ENCODE peak calls at places on chromosomes 2 and 18, in nine cellular contexts. One of them, this sample, is unnamed.
A peak's percentile ranks its signal among the peaks of the same experiment; 100 is the strongest.

GRCh38 chr2:31249009-31249690 is 15.2 kb downstream of the EHD3 start:
- DNase-seq in ovary: no peak
- DNase-seq in cardiac fibroblast: no peak
- DNase-seq in colonic mucosa: no peak
- DNase-seq in choroid plexus epithelial cell: no peak
- DNase-seq in fibroblast of lung: no peak
- DNase-seq in Peyer's patch: no peak
- DNase-seq in fibroblast of the aortic adventitia: no peak
- DNase-seq in kidney epithelial cell: no peak
- DNase-seq in this sample: no peak

GRCh38 chr2:225429718-225430117 is 30.2 kb downstream of the NYAP2 start:
- DNase-seq in ovary: no peak
- DNase-seq in cardiac fibroblast: peak; percentile 11
- DNase-seq in colonic mucosa: no peak
- DNase-seq in choroid plexus epithelial cell: peak; percentile 74
- DNase-seq in fibroblast of lung: peak; percentile 9
- DNase-seq in Peyer's patch: no peak
- DNase-seq in fibroblast of the aortic adventitia: peak; percentile 38
- DNase-seq in kidney epithelial cell: peak; percentile 12
- DNase-seq in this sample: peak; percentile 36

GRCh38 chr2:144477943-144478283 is 42.0 kb downstream of the ZEB2 start:
- DNase-seq in ovary: no peak
- DNase-seq in cardiac fibroblast: no peak
- DNase-seq in colonic mucosa: no peak
- DNase-seq in choroid plexus epithelial cell: no peak
- DNase-seq in fibroblast of lung: no peak
- DNase-seq in Peyer's patch: no peak
- DNase-seq in fibroblast of the aortic adventitia: no peak
- DNase-seq in kidney epithelial cell: peak; percentile 83
- DNase-seq in this sample: peak; percentile 83

GRCh38 chr2:222738759-222739292 is 67.4 kb downstream of the MOGAT1 start:
- DNase-seq in ovary: no peak
- DNase-seq in cardiac fibroblast: no peak
- DNase-seq in colonic mucosa: peak; percentile 48
- DNase-seq in choroid plexus epithelial cell: no peak
- DNase-seq in fibroblast of lung: no peak
- DNase-seq in Peyer's patch: no peak
- DNase-seq in fibroblast of the aortic adventitia: no peak
- DNase-seq in kidney epithelial cell: no peak
- DNase-seq in this sample: no peak

GRCh38 chr2:230575640-230576324 is 136.9 kb upstream of the CAB39 start:
- DNase-seq in ovary: no peak
- DNase-seq in cardiac fibroblast: no peak
- DNase-seq in colonic mucosa: no peak
- DNase-seq in choroid plexus epithelial cell: no peak
- DNase-seq in fibroblast of lung: no peak
- DNase-seq in Peyer's patch: no peak
- DNase-seq in fibroblast of the aortic adventitia: no peak
- DNase-seq in kidney epithelial cell: no peak
- DNase-seq in this sample: no peak

GRCh38 chr2:67616749-67617148 is 219.6 kb downstream of the ETAA1 start:
- DNase-seq in ovary: no peak
- DNase-seq in cardiac fibroblast: peak; percentile 82
- DNase-seq in colonic mucosa: no peak
- DNase-seq in choroid plexus epithelial cell: peak; percentile 87
- DNase-seq in fibroblast of lung: peak; percentile 87
- DNase-seq in Peyer's patch: no peak
- DNase-seq in fibroblast of the aortic adventitia: peak; percentile 65
- DNase-seq in kidney epithelial cell: no peak
- DNase-seq in this sample: no peak

GRCh38 chr2:109193807-109194702 is 65.0 kb downstream of the SH3RF3 start:
- DNase-seq in ovary: no peak
- DNase-seq in cardiac fibroblast: no peak
- DNase-seq in colonic mucosa: no peak
- DNase-seq in choroid plexus epithelial cell: no peak
- DNase-seq in fibroblast of lung: no peak
- DNase-seq in Peyer's patch: no peak
- DNase-seq in fibroblast of the aortic adventitia: no peak
- DNase-seq in kidney epithelial cell: no peak
- DNase-seq in this sample: no peak

GRCh38 chr2:74847075-74847858 is 13.3 kb downstream of the HK2 start:
- DNase-seq in ovary: no peak
- DNase-seq in cardiac fibroblast: no peak
- DNase-seq in colonic mucosa: no peak
- DNase-seq in choroid plexus epithelial cell: no peak
- DNase-seq in fibroblast of lung: no peak
- DNase-seq in Peyer's patch: no peak
- DNase-seq in fibroblast of the aortic adventitia: peak; percentile 56
- DNase-seq in kidney epithelial cell: no peak
- DNase-seq in this sample: no peak

GRCh38 chr2:98020992-98021713 is 25.4 kb upstream of the TMEM131 start:
- DNase-seq in ovary: no peak
- DNase-seq in cardiac fibroblast: no peak
- DNase-seq in colonic mucosa: peak; percentile 68
- DNase-seq in choroid plexus epithelial cell: no peak
- DNase-seq in fibroblast of lung: no peak
- DNase-seq in Peyer's patch: no peak
- DNase-seq in fibroblast of the aortic adventitia: no peak
- DNase-seq in kidney epithelial cell: no peak
- DNase-seq in this sample: no peak

GRCh38 chr18:37958499-37958898 is 392.9 kb upstream of the CELF4 start:
- DNase-seq in ovary: no peak
- DNase-seq in cardiac fibroblast: no peak
- DNase-seq in colonic mucosa: no peak
- DNase-seq in choroid plexus epithelial cell: no peak
- DNase-seq in fibroblast of lung: no peak
- DNase-seq in Peyer's patch: no peak
- DNase-seq in fibroblast of the aortic adventitia: no peak
- DNase-seq in kidney epithelial cell: no peak
- DNase-seq in this sample: no peak

GRCh38 chr18:13611058-13611615 is 115.2 kb downstream of the FAM210A start:
- DNase-seq in ovary: peak; percentile 37
- DNase-seq in cardiac fibroblast: peak; percentile 45
- DNase-seq in colonic mucosa: no peak
- DNase-seq in choroid plexus epithelial cell: peak; percentile 24
- DNase-seq in fibroblast of lung: peak; percentile 23
- DNase-seq in Peyer's patch: no peak
- DNase-seq in fibroblast of the aortic adventitia: peak; percentile 34
- DNase-seq in kidney epithelial cell: no peak
- DNase-seq in this sample: no peak

GRCh38 chr18:22348521-22349316 is 69.0 kb downstream of the CTAGE1 start:
- DNase-seq in ovary: peak; percentile 80
- DNase-seq in cardiac fibroblast: peak; percentile 47
- DNase-seq in colonic mucosa: peak; percentile 74
- DNase-seq in choroid plexus epithelial cell: peak; percentile 67
- DNase-seq in fibroblast of lung: peak; percentile 57
- DNase-seq in Peyer's patch: peak; percentile 85
- DNase-seq in fibroblast of the aortic adventitia: peak; percentile 89
- DNase-seq in kidney epithelial cell: no peak
- DNase-seq in this sample: no peak

GRCh38 chr2:10094271-10094814 is 14.1 kb upstream of the CYS1 start:
- DNase-seq in ovary: no peak
- DNase-seq in cardiac fibroblast: no peak
- DNase-seq in colonic mucosa: no peak
- DNase-seq in choroid plexus epithelial cell: no peak
- DNase-seq in fibroblast of lung: no peak
- DNase-seq in Peyer's patch: no peak
- DNase-seq in fibroblast of the aortic adventitia: no peak
- DNase-seq in kidney epithelial cell: no peak
- DNase-seq in this sample: no peak

GRCh38 chr2:160411955-160412354 is 81.7 kb downstream of the RBMS1 start:
- DNase-seq in ovary: no peak
- DNase-seq in cardiac fibroblast: no peak
- DNase-seq in colonic mucosa: no peak
- DNase-seq in choroid plexus epithelial cell: no peak
- DNase-seq in fibroblast of lung: no peak
- DNase-seq in Peyer's patch: no peak
- DNase-seq in fibroblast of the aortic adventitia: no peak
- DNase-seq in kidney epithelial cell: no peak
- DNase-seq in this sample: no peak

GRCh38 chr2:15642334-15643208 is 50.9 kb downstream of the DDX1 start:
- DNase-seq in ovary: no peak
- DNase-seq in cardiac fibroblast: no peak
- DNase-seq in colonic mucosa: no peak
- DNase-seq in choroid plexus epithelial cell: peak; percentile 69
- DNase-seq in fibroblast of lung: no peak
- DNase-seq in Peyer's patch: no peak
- DNase-seq in fibroblast of the aortic adventitia: no peak
- DNase-seq in kidney epithelial cell: no peak
- DNase-seq in this sample: no peak

GRCh38 chr18:53193870-53194269 is 853.9 kb downstream of the DCC start:
- DNase-seq in ovary: no peak
- DNase-seq in cardiac fibroblast: no peak
- DNase-seq in colonic mucosa: no peak
- DNase-seq in choroid plexus epithelial cell: no peak
- DNase-seq in fibroblast of lung: no peak
- DNase-seq in Peyer's patch: no peak
- DNase-seq in fibroblast of the aortic adventitia: no peak
- DNase-seq in kidney epithelial cell: no peak
- DNase-seq in this sample: no peak
- H3K4me3 ChIP-seq in ovary: no peak overlapping the region
- H3K4me3 ChIP-seq in cardiac fibroblast: no peak overlapping the region
- H3K4me3 ChIP-seq in colonic mucosa: no peak overlapping the region
- H3K4me3 ChIP-seq in choroid plexus epithelial cell: no peak overlapping the region
- H3K4me3 ChIP-seq in fibroblast of lung: no peak overlapping the region
- H3K4me3 ChIP-seq in Peyer's patch: no peak overlapping the region
- H3K4me3 ChIP-seq in fibroblast of the aortic adventitia: no peak overlapping the region
- H3K4me3 ChIP-seq in kidney epithelial cell: no peak overlapping the region
- H3K4me3 ChIP-seq in this sample: no peak overlapping the region

GRCh38 chr2:69089244-69089643 is 76.3 kb downstream of the ANTXR1 start:
- DNase-seq in ovary: no peak
- DNase-seq in cardiac fibroblast: peak; percentile 51
- DNase-seq in colonic mucosa: no peak
- DNase-seq in choroid plexus epithelial cell: peak; percentile 66
- DNase-seq in fibroblast of lung: peak; percentile 73
- DNase-seq in Peyer's patch: no peak
- DNase-seq in fibroblast of the aortic adventitia: peak; percentile 87
- DNase-seq in kidney epithelial cell: no peak
- DNase-seq in this sample: no peak

GRCh38 chr2:69087912-69088240 is 74.9 kb downstream of the ANTXR1 start:
- DNase-seq in ovary: no peak
- DNase-seq in cardiac fibroblast: peak; percentile 18
- DNase-seq in colonic mucosa: no peak
- DNase-seq in choroid plexus epithelial cell: no peak
- DNase-seq in fibroblast of lung: peak; percentile 73
- DNase-seq in Peyer's patch: no peak
- DNase-seq in fibroblast of the aortic adventitia: peak; percentile 94
- DNase-seq in kidney epithelial cell: no peak
- DNase-seq in this sample: no peak

GRCh38 chr2:69090008-69090407 is 77.0 kb downstream of the ANTXR1 start:
- DNase-seq in ovary: no peak
- DNase-seq in cardiac fibroblast: no peak
- DNase-seq in colonic mucosa: no peak
- DNase-seq in choroid plexus epithelial cell: no peak
- DNase-seq in fibroblast of lung: no peak
- DNase-seq in Peyer's patch: no peak
- DNase-seq in fibroblast of the aortic adventitia: no peak
- DNase-seq in kidney epithelial cell: no peak
- DNase-seq in this sample: no peak

GRCh38 chr2:69087211-69087911 is 74.4 kb downstream of the ANTXR1 start:
- DNase-seq in ovary: no peak
- DNase-seq in cardiac fibroblast: no peak
- DNase-seq in colonic mucosa: no peak
- DNase-seq in choroid plexus epithelial cell: no peak
- DNase-seq in fibroblast of lung: no peak
- DNase-seq in Peyer's patch: no peak
- DNase-seq in fibroblast of the aortic adventitia: peak; percentile 62
- DNase-seq in kidney epithelial cell: no peak
- DNase-seq in this sample: no peak

GRCh38 chr2:69088471-69088870 is 75.5 kb downstream of the ANTXR1 start:
- DNase-seq in ovary: no peak
- DNase-seq in cardiac fibroblast: peak; percentile 38
- DNase-seq in colonic mucosa: no peak
- DNase-seq in choroid plexus epithelial cell: no peak
- DNase-seq in fibroblast of lung: peak; percentile 32
- DNase-seq in Peyer's patch: no peak
- DNase-seq in fibroblast of the aortic adventitia: peak; percentile 74
- DNase-seq in kidney epithelial cell: no peak
- DNase-seq in this sample: no peak
- TF ChIP-seq CTCF in ovary: no peak
- TF ChIP-seq CTCF in cardiac fibroblast: no peak
- TF ChIP-seq CTCF in colonic mucosa: no peak
- TF ChIP-seq CTCF in choroid plexus epithelial cell: no peak
- TF ChIP-seq CTCF in fibroblast of lung: no peak
- TF ChIP-seq CTCF in Peyer's patch: no peak
- TF ChIP-seq CTCF in fibroblast of the aortic adventitia: no peak
- TF ChIP-seq CTCF in kidney epithelial cell: no peak
- TF ChIP-seq CTCF in this sample: no peak

GRCh38 chr2:196248467-196249104 is 77.2 kb upstream of the STK17B start:
- DNase-seq in ovary: no peak
- DNase-seq in cardiac fibroblast: no peak
- DNase-seq in colonic mucosa: no peak
- DNase-seq in choroid plexus epithelial cell: no peak
- DNase-seq in fibroblast of lung: peak; percentile 38
- DNase-seq in Peyer's patch: no peak
- DNase-seq in fibroblast of the aortic adventitia: no peak
- DNase-seq in kidney epithelial cell: no peak
- DNase-seq in this sample: no peak
- H3K4me3 ChIP-seq in ovary: no peak overlapping the region
- H3K4me3 ChIP-seq in cardiac fibroblast: no peak overlapping the region
- H3K4me3 ChIP-seq in colonic mucosa: no peak overlapping the region
- H3K4me3 ChIP-seq in choroid plexus epithelial cell: no peak overlapping the region
- H3K4me3 ChIP-seq in fibroblast of lung: no peak overlapping the region
- H3K4me3 ChIP-seq in Peyer's patch: no peak overlapping the region
- H3K4me3 ChIP-seq in fibroblast of the aortic adventitia: no peak overlapping the region
- H3K4me3 ChIP-seq in kidney epithelial cell: no peak overlapping the region
- H3K4me3 ChIP-seq in this sample: no peak overlapping the region

GRCh38 chr2:61470122-61470951 is 550 bp downstream of the USP34 start:
- DNase-seq in ovary: peak; percentile 89
- DNase-seq in cardiac fibroblast: peak; percentile 69
- DNase-seq in colonic mucosa: peak; percentile 94
- DNase-seq in choroid plexus epithelial cell: no peak
- DNase-seq in fibroblast of lung: no peak
- DNase-seq in Peyer's patch: peak; percentile 93
- DNase-seq in fibroblast of the aortic adventitia: no peak
- DNase-seq in kidney epithelial cell: no peak
- DNase-seq in this sample: no peak

GRCh38 chr2:61478086-61478485 is 7.2 kb upstream of the USP34 start:
- DNase-seq in ovary: no peak
- DNase-seq in cardiac fibroblast: no peak
- DNase-seq in colonic mucosa: no peak
- DNase-seq in choroid plexus epithelial cell: no peak
- DNase-seq in fibroblast of lung: no peak
- DNase-seq in Peyer's patch: no peak
- DNase-seq in fibroblast of the aortic adventitia: no peak
- DNase-seq in kidney epithelial cell: no peak
- DNase-seq in this sample: no peak

GRCh38 chr2:61469424-61470121 is 1.3 kb downstream of the USP34 start:
- DNase-seq in ovary: no peak
- DNase-seq in cardiac fibroblast: peak; percentile 44
- DNase-seq in colonic mucosa: no peak
- DNase-seq in choroid plexus epithelial cell: peak; percentile 40
- DNase-seq in fibroblast of lung: peak; percentile 41
- DNase-seq in Peyer's patch: no peak
- DNase-seq in fibroblast of the aortic adventitia: peak; percentile 46
- DNase-seq in kidney epithelial cell: no peak
- DNase-seq in this sample: no peak

GRCh38 chr2:61470965-61471904 is at the start of gene USP34:
- DNase-seq in ovary: peak; percentile 93
- DNase-seq in cardiac fibroblast: peak; percentile 95
- DNase-seq in colonic mucosa: peak; percentile 95
- DNase-seq in choroid plexus epithelial cell: peak; percentile 98
- DNase-seq in fibroblast of lung: peak; percentile 95
- DNase-seq in Peyer's patch: peak; percentile 97
- DNase-seq in fibroblast of the aortic adventitia: peak; percentile 93
- DNase-seq in kidney epithelial cell: peak; percentile 71
- DNase-seq in this sample: peak; percentile 38

GRCh38 chr2:61471905-61472805 is 1.3 kb upstream of the USP34 start:
- DNase-seq in ovary: no peak
- DNase-seq in cardiac fibroblast: peak; percentile 38
- DNase-seq in colonic mucosa: peak; percentile 49
- DNase-seq in choroid plexus epithelial cell: peak; percentile 45
- DNase-seq in fibroblast of lung: peak; percentile 21
- DNase-seq in Peyer's patch: no peak
- DNase-seq in fibroblast of the aortic adventitia: peak; percentile 26
- DNase-seq in kidney epithelial cell: no peak
- DNase-seq in this sample: no peak
- TF ChIP-seq CTCF in ovary: no peak
- TF ChIP-seq CTCF in cardiac fibroblast: no peak
- TF ChIP-seq CTCF in colonic mucosa: no peak
- TF ChIP-seq CTCF in choroid plexus epithelial cell: no peak
- TF ChIP-seq CTCF in fibroblast of lung: no peak
- TF ChIP-seq CTCF in Peyer's patch: no peak
- TF ChIP-seq CTCF in fibroblast of the aortic adventitia: no peak
- TF ChIP-seq CTCF in kidney epithelial cell: no peak
- TF ChIP-seq CTCF in this sample: no peak

This sample was measured in epithelial cell of proximal tubule.